ENCODE peak calls at places on chromosome 16, in eight cellular contexts. P, Z, G, B, Q, U, D and A are unnamed samples.

GRCh38 chr16:66845080-66845410 is 831 bp downstream of the CA7 start:
- DNase-seq in G (no peak), B (no peak), Z (no peak), D (no peak), U (no peak), Q (no peak), P (peak), A (no peak)

GRCh38 chr16:1258218-1258587 is 2.3 kb downstream of the TPSD1 start:
- DNase-seq in B (no peak), D (no peak), U (no peak), G (no peak), Z (no peak), P (no peak), Q (no peak), A (no peak)

GRCh38 chr16:24516900-24517669 is 22.3 kb upstream of the RBBP6 start:
- DNase-seq in Q (peak), U (peak), G (peak), Z (peak), P (peak), D (peak), B (no peak), A (peak)

GRCh38 chr16:82935781-82936180 is 309.0 kb downstream of the CDH13 start:
- DNase-seq in Z (no peak), G (no peak), D (no peak), B (no peak), P (no peak), U (no peak), Q (no peak), A (peak)

GRCh38 chr16:72810480-72810879 is 237.4 kb downstream of the ZFHX3 start:
- DNase-seq in B (no peak), P (no peak), G (no peak), Q (no peak), Z (no peak), D (no peak), U (no peak), A (no peak)

GRCh38 chr16:55465077-55465896 is 13.7 kb upstream of the MMP2 start:
- DNase-seq in B (peak), Q (peak), D (peak), Z (peak), G (peak), P (peak), U (peak), A (peak)

GRCh38 chr16:2142942-2143868 is 5.2 kb upstream of the RAB26 start:
- DNase-seq in U (no peak), D (no peak), G (no peak), P (peak), B (no peak), Z (no peak), Q (no peak), A (no peak)

GRCh38 chr16:8888951-8889892 is 7.1 kb downstream of the LITAFD start:
- DNase-seq in U (no peak), G (no peak), Q (no peak), B (no peak), P (no peak), D (no peak), Z (no peak), A (no peak)

GRCh38 chr16:88781140-88782077 is 3.6 kb downstream of the PIEZO1 start:
- DNase-seq in B (no peak), Q (no peak), U (peak), Z (no peak), D (no peak), P (no peak), G (no peak), A (peak)

GRCh38 chr16:56861092-56861610 is 3.9 kb upstream of the SLC12A3 start:
- DNase-seq in Q (no peak), D (no peak), P (no peak), B (no peak), G (no peak), Z (no peak), U (no peak), A (no peak)

GRCh38 chr16:1863681-1864460 is 8.1 kb downstream of the MEIOB start:
- DNase-seq in G (no peak), U (no peak), D (no peak), Q (peak), P (no peak), B (no peak), Z (no peak), A (no peak)

GRCh38 chr16:67207857-67208524 is 9.1 kb downstream of the ELMO3 start:
- DNase-seq in B (no peak), G (no peak), D (peak), Z (no peak), P (no peak), U (no peak), Q (no peak), A (no peak)

GRCh38 chr16:56203052-56203451 is 11.8 kb downstream of the GNAO1 start:
- DNase-seq in Z (no peak), D (no peak), B (no peak), P (no peak), G (no peak), Q (no peak), U (peak), A (peak)

GRCh38 chr16:188674-189073 is 8.4 kb downstream of the HBQ1 start:
- DNase-seq in Q (no peak), P (no peak), Z (no peak), D (no peak), U (no peak), B (no peak), G (no peak), A (peak)

GRCh38 chr16:68590201-68590994 is 51.3 kb downstream of the ZFP90 start:
- DNase-seq in G (peak), U (peak), P (peak), D (peak), B (no peak), Q (peak), Z (peak), A (peak)

GRCh38 chr16:31476305-31477219 is 4.6 kb downstream of the TGFB1I1 start:
- DNase-seq in P (peak), D (peak), Z (peak), G (no peak), B (no peak), U (peak), Q (peak), A (peak)

GRCh38 chr16:51012396-51012795 is 138.7 kb downstream of the SALL1 start:
- DNase-seq in P (peak), B (no peak), Z (no peak), G (no peak), U (no peak), D (no peak), Q (no peak), A (no peak)

GRCh38 chr16:83717308-83717707 is 90.5 kb upstream of the HSBP1 start:
- DNase-seq in Q (no peak), G (no peak), B (no peak), D (no peak), P (no peak), U (no peak), Z (no peak), A (no peak)